ENCODE peak calls at places on chromosomes 4 and X, in five cellular contexts. E is H1, N is neuronal stem cell, M is mesenchymal stem cell, W is trophoblast cell. Y is an unnamed sample. For H3K9me3, the result is how much of the 10 kb centered on the place peaks cover.

GRCh38 chrX:151825927-151826471 is 86.7 kb upstream of the MAGEA4 start:
- DNase-seq in N (no peak), E (no peak), M (peak), W (peak), Y (no peak)

GRCh38 chrX:39065051-39065871 is 264.0 kb downstream of the MID1IP1 start:
- DNase-seq in E (peak), N (peak), M (no peak), W (no peak), Y (peak)

GRCh38 chr4:90449626-90450025 is 322.4 kb downstream of the CCSER1 start:
- DNase-seq in E (no peak), N (no peak), M (no peak), W (no peak), Y (no peak)

GRCh38 chr4:160143574-160143973 is 1040.7 kb downstream of the RAPGEF2 start:
- DNase-seq in W (no peak), N (no peak), E (no peak), M (no peak), Y (no peak)

GRCh38 chr4:5165419-5166369 is 114.4 kb downstream of the STK32B start:
- DNase-seq in M (peak), W (no peak), E (peak), N (no peak), Y (peak)

GRCh38 chr4:133493776-133494175 is 344.7 kb downstream of the PCDH10 start:
- DNase-seq in N (no peak), W (no peak), M (no peak), E (no peak), Y (no peak)

GRCh38 chr4:168421671-168422070 is 58.6 kb downstream of the DDX60L start:
- DNase-seq in W (peak), N (no peak), M (no peak), E (no peak), Y (no peak)

GRCh38 chrX:27598312-27598711 is 8.2 kb downstream of the DCAF8L2 start:
- DNase-seq in M (no peak), N (peak), W (no peak), E (no peak), Y (no peak)

GRCh38 chr4:98662619-98663225 is 4.3 kb upstream of the TSPAN5 start:
- DNase-seq in N (no peak), E (peak), W (no peak), M (no peak), Y (peak)

GRCh38 chrX:149568701-149569296 is 18.5 kb downstream of the MAGEA9B start:
- DNase-seq in N (no peak), M (no peak), E (no peak), W (no peak), Y (no peak)

GRCh38 chr4:122992111-122992510 is 69.7 kb upstream of the NUDT6 start:
- DNase-seq in W (no peak), N (no peak), E (no peak), M (no peak), Y (no peak)

GRCh38 chr4:145735330-145735638 is 55.3 kb downstream of the C4orf51 start:
- DNase-seq in M (peak), E (no peak), W (peak), N (no peak), Y (no peak)

GRCh38 chrX:2592279-2592678 is 91.5 kb upstream of the DHRSX start:
- DNase-seq in W (peak), N (no peak), M (no peak), E (no peak), Y (no peak)

GRCh38 chrX:96715412-96715940 is 30.8 kb downstream of the DIAPH2 start:
- DNase-seq in N (no peak), E (no peak), W (no peak), M (no peak), Y (no peak)

GRCh38 chrX:55907968-55908607 is 190.5 kb downstream of the RRAGB start:
- DNase-seq in E (peak), M (peak), N (peak), W (peak), Y (peak)

GRCh38 chr4:148951346-148951745 is 509.1 kb upstream of the NR3C2 start:
- DNase-seq in E (no peak), W (peak), M (no peak), N (no peak), Y (no peak)

GRCh38 chrX:150199181-150199580 is 163.9 kb upstream of the MAMLD1 start:
- DNase-seq in E (no peak), M (no peak), W (no peak), N (no peak), Y (no peak)

GRCh38 chrX:129618997-129619396 is 35.8 kb downstream of the APLN start:
- DNase-seq in E (no peak), M (no peak), W (no peak), N (no peak), Y (no peak)

GRCh38 chr4:70753630-70754029 is 31.9 kb downstream of the RUFY3 start:
- DNase-seq in E (no peak), M (no peak), N (no peak), W (no peak), Y (no peak)

GRCh38 chr4:109016200-109016599 is 253.3 kb upstream of the ETNPPL start:
- DNase-seq in W (no peak), M (no peak), E (no peak), N (no peak), Y (no peak)

GRCh38 chr4:25439913-25440477 is 62.9 kb downstream of the ANAPC4 start:
- DNase-seq in W (peak), M (peak), N (peak), E (peak), Y (peak)

GRCh38 chr4:16031554-16032381 is 52.1 kb downstream of the PROM1 start:
- DNase-seq in M (no peak), E (no peak), W (no peak), N (no peak), Y (no peak)

GRCh38 chrX:11257711-11258110 is 35.5 kb upstream of the AMELX start:
- DNase-seq in E (no peak), N (no peak), W (no peak), M (no peak), Y (no peak)

GRCh38 chr4:45467157-45467556 is 656.7 kb downstream of the GABRG1 start:
- DNase-seq in E (no peak), W (no peak), M (no peak), N (no peak), Y (no peak)

GRCh38 chr4:16032382-16032743 is 51.5 kb downstream of the PROM1 start:
- DNase-seq in W (no peak), E (no peak), M (no peak), N (no peak), Y (no peak)

GRCh38 chr4:75612306-75612705 is 18.0 kb downstream of the CDKL2 start:
- DNase-seq in W (no peak), M (no peak), N (no peak), E (no peak), Y (no peak)

GRCh38 chrX:134908235-134908834 is 82.5 kb upstream of the SMIM10 start:
- DNase-seq in E (no peak), M (peak), W (no peak), N (no peak), Y (no peak)

GRCh38 chr4:91916219-91916618 is 387.5 kb upstream of the GRID2 start:
- DNase-seq in N (no peak), E (no peak), M (no peak), W (no peak), Y (no peak)

GRCh38 chr4:7797330-7797729 is 142.3 kb downstream of the AFAP1 start:
- DNase-seq in M (no peak), E (no peak), W (no peak), N (no peak), Y (no peak)

GRCh38 chrX:37959212-37960021 is 46.9 kb upstream of the SYTL5 start:
- DNase-seq in E (no peak), N (no peak), M (no peak), W (no peak), Y (no peak)

GRCh38 chr4:113468165-113469022 is 293.1 kb downstream of the CAMK2D start:
- DNase-seq in W (peak), N (peak), E (no peak), M (peak), Y (peak)

GRCh38 chr4:156377036-156377700 is 423.5 kb upstream of the CTSO start:
- DNase-seq in E (no peak), N (no peak), W (no peak), M (peak), Y (no peak)

GRCh38 chr4:106478152-106478551 is 109.6 kb upstream of the GIMD1 start:
- DNase-seq in W (no peak), M (no peak), N (no peak), E (no peak), Y (no peak)

GRCh38 chr4:169215656-169216055 is 55.1 kb downstream of the SH3RF1 start:
- DNase-seq in M (no peak), W (no peak), E (no peak), N (no peak), Y (no peak)

DNA sequence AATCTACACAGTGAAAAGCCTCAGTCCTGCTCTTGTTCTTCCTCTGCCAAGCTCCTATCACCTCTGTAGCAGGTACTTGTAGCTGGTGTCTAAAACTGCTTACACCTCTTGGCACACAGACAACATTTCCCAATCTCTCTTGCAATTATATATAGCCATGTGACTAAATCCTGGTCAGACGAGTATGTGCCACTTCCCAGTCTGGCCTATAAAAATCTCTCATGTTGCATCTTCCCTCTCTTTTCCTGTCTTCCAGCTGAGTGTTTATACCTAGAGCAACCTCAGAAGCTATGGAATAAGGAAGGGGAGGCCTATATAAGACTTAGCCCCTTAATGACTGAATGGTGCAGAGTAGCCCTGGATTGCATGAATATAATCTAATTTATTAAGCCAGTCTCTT is 105.8 kb downstream of the RNF150 start:
- DNase-seq in N (no peak), E (no peak), W (no peak), M (peak), Y (no peak)
- H2BK12ac ChIP-seq in N (no peak), E (no peak), W (no peak), M (no peak), Y (no peak)

DNA sequence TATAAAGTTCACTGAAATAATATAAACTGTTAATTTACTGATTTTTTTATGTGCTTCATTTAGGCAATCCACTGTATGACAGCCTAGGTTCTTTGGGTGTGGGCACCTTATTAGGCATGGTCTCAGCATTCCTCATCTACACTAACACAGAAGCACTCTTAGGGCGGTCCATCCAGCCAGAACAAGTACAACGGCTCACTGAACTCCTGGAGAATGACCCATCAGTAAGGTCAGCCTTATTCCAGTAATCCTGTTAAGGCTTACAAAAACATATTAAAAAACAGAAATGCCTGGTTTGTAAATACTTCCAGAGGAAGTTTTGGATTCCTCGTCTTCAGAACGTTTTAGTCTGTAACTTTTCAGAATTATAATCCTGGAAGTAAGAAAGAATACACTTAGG is 80.1 kb downstream of the SLC30A9 start:
- DNase-seq in W (no peak), E (no peak), M (no peak), N (no peak), Y (no peak)
- H2AFZ ChIP-seq in W (no peak), E (no peak), M (no peak), N (no peak), Y (no peak)

GRCh38 chr4:142955501-142955900 is 109.4 kb upstream of the INPP4B start:
- DNase-seq in W (no peak), E (no peak), M (no peak), N (no peak), Y (no peak)

GRCh38 chr4:142961866-142962265 is 115.8 kb upstream of the INPP4B start:
- DNase-seq in E (no peak), M (no peak), N (no peak), W (no peak), Y (no peak)

GRCh38 chr4:142960867-142961644 is 115.0 kb upstream of the INPP4B start:
- DNase-seq in W (no peak), N (no peak), M (no peak), E (no peak), Y (no peak)

GRCh38 chr4:142959156-142959555 is 113.1 kb upstream of the INPP4B start:
- DNase-seq in W (no peak), M (no peak), N (no peak), E (no peak), Y (no peak)

GRCh38 chr4:142960134-142960533 is 114.0 kb upstream of the INPP4B start:
- DNase-seq in W (no peak), M (no peak), N (no peak), E (no peak), Y (no peak)
- H3K9me3 ChIP-seq in W (under half), M (under half), N (under half), E (under half), Y (under half)

GRCh38 chr4:138110815-138111214 is 131.3 kb downstream of the SLC7A11 start:
- DNase-seq in E (no peak), W (no peak), N (no peak), M (no peak), Y (no peak)
- H2BK12ac ChIP-seq in E (no peak), W (no peak), N (no peak), M (no peak), Y (no peak)

Y was measured in H9.